ENCODE peak calls at places on chromosomes 2 and 18, in ten cellular contexts. One of them, this sample, is unnamed.

GRCh38 chr2:234954551-234954992 is 2.8 kb downstream of the SH3BP4 start:
- DNase-seq in Calu3: no peak
- DNase-seq in tibial artery: no peak
- DNase-seq in heart right ventricle: peak; percentile 43
- DNase-seq in neural crest cell: no peak
- DNase-seq in body of pancreas: peak; percentile 56
- DNase-seq in HCT116: no peak
- DNase-seq in GM10248: no peak
- DNase-seq in left lung: no peak
- DNase-seq in dorsolateral prefrontal cortex: no peak
- DNase-seq in this sample: no peak

GRCh38 chr2:112588611-112589045 is 4.2 kb downstream of the CHCHD5 start:
- DNase-seq in HCT116: no peak
- DNase-seq in heart right ventricle: no peak
- DNase-seq in dorsolateral prefrontal cortex: no peak
- DNase-seq in GM10248: no peak
- DNase-seq in neural crest cell: no peak
- DNase-seq in Calu3: no peak
- DNase-seq in tibial artery: no peak
- DNase-seq in body of pancreas: peak; percentile 96
- DNase-seq in left lung: no peak
- DNase-seq in this sample: no peak

GRCh38 chr2:30776831-30777652 is 30.2 kb downstream of the CAPN13 start:
- DNase-seq in neural crest cell: no peak
- DNase-seq in left lung: no peak
- DNase-seq in dorsolateral prefrontal cortex: no peak
- DNase-seq in GM10248: no peak
- DNase-seq in heart right ventricle: no peak
- DNase-seq in tibial artery: no peak
- DNase-seq in body of pancreas: peak; percentile 23
- DNase-seq in Calu3: no peak
- DNase-seq in HCT116: no peak
- DNase-seq in this sample: no peak

GRCh38 chr2:155825876-155826275 is 506.6 kb downstream of the NR4A2 start:
- DNase-seq in neural crest cell: no peak
- DNase-seq in heart right ventricle: no peak
- DNase-seq in dorsolateral prefrontal cortex: no peak
- DNase-seq in body of pancreas: peak; percentile 13
- DNase-seq in HCT116: no peak
- DNase-seq in Calu3: no peak
- DNase-seq in tibial artery: no peak
- DNase-seq in GM10248: no peak
- DNase-seq in left lung: no peak
- DNase-seq in this sample: no peak

GRCh38 chr2:214628091-214628490 is 181.4 kb downstream of the BARD1 start:
- DNase-seq in heart right ventricle: no peak
- DNase-seq in body of pancreas: no peak
- DNase-seq in GM10248: no peak
- DNase-seq in left lung: no peak
- DNase-seq in neural crest cell: no peak
- DNase-seq in dorsolateral prefrontal cortex: no peak
- DNase-seq in tibial artery: no peak
- DNase-seq in Calu3: no peak
- DNase-seq in HCT116: no peak
- DNase-seq in this sample: no peak

GRCh38 chr18:40417501-40417900 is 1537.5 kb upstream of the PIK3C3 start:
- DNase-seq in Calu3: no peak
- DNase-seq in heart right ventricle: no peak
- DNase-seq in left lung: no peak
- DNase-seq in neural crest cell: no peak
- DNase-seq in body of pancreas: no peak
- DNase-seq in HCT116: no peak
- DNase-seq in dorsolateral prefrontal cortex: no peak
- DNase-seq in tibial artery: no peak
- DNase-seq in GM10248: no peak
- DNase-seq in this sample: no peak

GRCh38 chr2:117500721-117501120 is 313.8 kb upstream of the DDX18 start:
- DNase-seq in body of pancreas: no peak
- DNase-seq in tibial artery: no peak
- DNase-seq in GM10248: no peak
- DNase-seq in dorsolateral prefrontal cortex: no peak
- DNase-seq in HCT116: no peak
- DNase-seq in neural crest cell: no peak
- DNase-seq in heart right ventricle: no peak
- DNase-seq in left lung: no peak
- DNase-seq in Calu3: no peak
- DNase-seq in this sample: no peak

GRCh38 chr2:40431600-40431955 is 20.3 kb downstream of the SLC8A1 start:
- DNase-seq in GM10248: no peak
- DNase-seq in dorsolateral prefrontal cortex: peak; percentile 27
- DNase-seq in HCT116: no peak
- DNase-seq in Calu3: no peak
- DNase-seq in tibial artery: peak; percentile 36
- DNase-seq in left lung: no peak
- DNase-seq in heart right ventricle: no peak
- DNase-seq in neural crest cell: no peak
- DNase-seq in body of pancreas: peak; percentile 12
- DNase-seq in this sample: no peak

GRCh38 chr2:40317756-40318155 is 134.1 kb downstream of the SLC8A1 start:
- DNase-seq in body of pancreas: no peak
- DNase-seq in tibial artery: no peak
- DNase-seq in Calu3: no peak
- DNase-seq in heart right ventricle: no peak
- DNase-seq in left lung: no peak
- DNase-seq in dorsolateral prefrontal cortex: no peak
- DNase-seq in neural crest cell: no peak
- DNase-seq in HCT116: no peak
- DNase-seq in GM10248: no peak
- DNase-seq in this sample: no peak

GRCh38 chr18:40980171-40980570 is 974.9 kb upstream of the PIK3C3 start:
- DNase-seq in neural crest cell: no peak
- DNase-seq in GM10248: no peak
- DNase-seq in heart right ventricle: no peak
- DNase-seq in body of pancreas: no peak
- DNase-seq in HCT116: no peak
- DNase-seq in left lung: no peak
- DNase-seq in tibial artery: no peak
- DNase-seq in dorsolateral prefrontal cortex: no peak
- DNase-seq in Calu3: no peak
- DNase-seq in this sample: no peak

GRCh38 chr2:120539937-120540718 is 194.2 kb downstream of the INHBB start:
- DNase-seq in Calu3: peak; percentile 50
- DNase-seq in body of pancreas: peak; percentile 76
- DNase-seq in left lung: no peak
- DNase-seq in dorsolateral prefrontal cortex: no peak
- DNase-seq in HCT116: no peak
- DNase-seq in tibial artery: peak; percentile 89
- DNase-seq in GM10248: no peak
- DNase-seq in neural crest cell: no peak
- DNase-seq in heart right ventricle: peak; percentile 74
- DNase-seq in this sample: no peak

GRCh38 chr18:60585670-60586069 is 213.1 kb upstream of the MC4R start:
- DNase-seq in neural crest cell: no peak
- DNase-seq in dorsolateral prefrontal cortex: no peak
- DNase-seq in HCT116: no peak
- DNase-seq in Calu3: no peak
- DNase-seq in left lung: no peak
- DNase-seq in heart right ventricle: no peak
- DNase-seq in body of pancreas: no peak
- DNase-seq in GM10248: no peak
- DNase-seq in tibial artery: no peak
- DNase-seq in this sample: no peak

GRCh38 chr18:568731-569130 is 11.4 kb upstream of the CETN1 start:
- DNase-seq in Calu3: no peak
- DNase-seq in dorsolateral prefrontal cortex: no peak
- DNase-seq in heart right ventricle: no peak
- DNase-seq in GM10248: no peak
- DNase-seq in left lung: no peak
- DNase-seq in body of pancreas: no peak
- DNase-seq in tibial artery: no peak
- DNase-seq in HCT116: no peak
- DNase-seq in neural crest cell: no peak
- DNase-seq in this sample: no peak

GRCh38 chr18:61333271-61333745 is at the start of gene CDH20:
- DNase-seq in GM10248: no peak
- DNase-seq in neural crest cell: peak; percentile 33
- DNase-seq in Calu3: no peak
- DNase-seq in tibial artery: no peak
- DNase-seq in left lung: peak; percentile 73
- DNase-seq in body of pancreas: no peak
- DNase-seq in heart right ventricle: no peak
- DNase-seq in dorsolateral prefrontal cortex: peak; percentile 33
- DNase-seq in HCT116: no peak
- DNase-seq in this sample: peak; percentile 26

GRCh38 chr2:120246546-120247300 is 5.9 kb upstream of the RALB start:
- DNase-seq in body of pancreas: no peak
- DNase-seq in left lung: no peak
- DNase-seq in neural crest cell: no peak
- DNase-seq in HCT116: no peak
- DNase-seq in dorsolateral prefrontal cortex: no peak
- DNase-seq in heart right ventricle: no peak
- DNase-seq in tibial artery: no peak
- DNase-seq in Calu3: no peak
- DNase-seq in GM10248: no peak
- DNase-seq in this sample: no peak

GRCh38 chr2:27133195-27133875 is 1.1 kb downstream of the PREB start:
- DNase-seq in body of pancreas: peak; percentile 42
- DNase-seq in neural crest cell: no peak
- DNase-seq in left lung: no peak
- DNase-seq in dorsolateral prefrontal cortex: peak; percentile 20
- DNase-seq in GM10248: no peak
- DNase-seq in heart right ventricle: no peak
- DNase-seq in tibial artery: no peak
- DNase-seq in HCT116: no peak
- DNase-seq in Calu3: no peak
- DNase-seq in this sample: no peak

GRCh38 chr2:138516030-138516704 is 14.6 kb downstream of the SPOPL start:
- DNase-seq in HCT116: no peak
- DNase-seq in dorsolateral prefrontal cortex: no peak
- DNase-seq in body of pancreas: no peak
- DNase-seq in tibial artery: no peak
- DNase-seq in GM10248: no peak
- DNase-seq in neural crest cell: no peak
- DNase-seq in left lung: no peak
- DNase-seq in Calu3: no peak
- DNase-seq in heart right ventricle: no peak
- DNase-seq in this sample: no peak

GRCh38 chr2:201070966-201071304 is 536 bp downstream of the HYCC2 start:
- DNase-seq in dorsolateral prefrontal cortex: no peak
- DNase-seq in left lung: no peak
- DNase-seq in GM10248: no peak
- DNase-seq in body of pancreas: no peak
- DNase-seq in Calu3: peak; percentile 3
- DNase-seq in tibial artery: no peak
- DNase-seq in HCT116: no peak
- DNase-seq in heart right ventricle: no peak
- DNase-seq in neural crest cell: no peak
- DNase-seq in this sample: no peak

GRCh38 chr2:226979004-226979403 is 143.2 kb downstream of the RHBDD1 start:
- DNase-seq in left lung: no peak
- DNase-seq in HCT116: no peak
- DNase-seq in Calu3: no peak
- DNase-seq in dorsolateral prefrontal cortex: no peak
- DNase-seq in GM10248: no peak
- DNase-seq in body of pancreas: no peak
- DNase-seq in heart right ventricle: no peak
- DNase-seq in tibial artery: no peak
- DNase-seq in neural crest cell: no peak
- DNase-seq in this sample: no peak
- TF ChIP-seq CTCF in left lung: no peak
- TF ChIP-seq CTCF in HCT116: no peak
- TF ChIP-seq CTCF in Calu3: no peak
- TF ChIP-seq CTCF in dorsolateral prefrontal cortex: peak; percentile 33
- TF ChIP-seq CTCF in GM10248: no peak
- TF ChIP-seq CTCF in body of pancreas: no peak
- TF ChIP-seq CTCF in heart right ventricle: no peak
- TF ChIP-seq CTCF in tibial artery: no peak
- TF ChIP-seq CTCF in neural crest cell: no peak
- TF ChIP-seq CTCF in this sample: no peak

GRCh38 chr18:53698907-53699306 is 525.6 kb downstream of the MBD2 start:
- DNase-seq in neural crest cell: peak; percentile 29
- DNase-seq in HCT116: no peak
- DNase-seq in body of pancreas: peak; percentile 5
- DNase-seq in Calu3: peak; percentile 30
- DNase-seq in tibial artery: no peak
- DNase-seq in GM10248: peak; percentile 22
- DNase-seq in left lung: no peak
- DNase-seq in dorsolateral prefrontal cortex: peak; percentile 33
- DNase-seq in heart right ventricle: peak; percentile 18
- DNase-seq in this sample: peak; percentile 56
- TF ChIP-seq CTCF in neural crest cell: peak; percentile 76
- TF ChIP-seq CTCF in HCT116: peak; percentile 10
- TF ChIP-seq CTCF in body of pancreas: no peak
- TF ChIP-seq CTCF in Calu3: peak; percentile 28
- TF ChIP-seq CTCF in tibial artery: peak; percentile 6
- TF ChIP-seq CTCF in GM10248: peak; percentile 39
- TF ChIP-seq CTCF in left lung: peak; percentile 20
- TF ChIP-seq CTCF in dorsolateral prefrontal cortex: peak; percentile 36
- TF ChIP-seq CTCF in heart right ventricle: peak; percentile 55
- TF ChIP-seq CTCF in this sample: no peak

GRCh38 chr2:231795525-231796327 is 9.5 kb downstream of the COPS7B start:
- DNase-seq in body of pancreas: peak; percentile 83
- DNase-seq in heart right ventricle: no peak
- DNase-seq in HCT116: peak; percentile 81
- DNase-seq in tibial artery: no peak
- DNase-seq in Calu3: peak; percentile 81
- DNase-seq in neural crest cell: no peak
- DNase-seq in GM10248: no peak
- DNase-seq in dorsolateral prefrontal cortex: no peak
- DNase-seq in left lung: no peak
- DNase-seq in this sample: no peak
- TF ChIP-seq CTCF in body of pancreas: no peak
- TF ChIP-seq CTCF in heart right ventricle: no peak
- TF ChIP-seq CTCF in HCT116: peak; percentile 48
- TF ChIP-seq CTCF in tibial artery: no peak
- TF ChIP-seq CTCF in Calu3: peak; percentile 59
- TF ChIP-seq CTCF in neural crest cell: peak; percentile 43
- TF ChIP-seq CTCF in GM10248: no peak
- TF ChIP-seq CTCF in dorsolateral prefrontal cortex: no peak
- TF ChIP-seq CTCF in left lung: no peak
- TF ChIP-seq CTCF in this sample: peak; percentile 35

DNA sequence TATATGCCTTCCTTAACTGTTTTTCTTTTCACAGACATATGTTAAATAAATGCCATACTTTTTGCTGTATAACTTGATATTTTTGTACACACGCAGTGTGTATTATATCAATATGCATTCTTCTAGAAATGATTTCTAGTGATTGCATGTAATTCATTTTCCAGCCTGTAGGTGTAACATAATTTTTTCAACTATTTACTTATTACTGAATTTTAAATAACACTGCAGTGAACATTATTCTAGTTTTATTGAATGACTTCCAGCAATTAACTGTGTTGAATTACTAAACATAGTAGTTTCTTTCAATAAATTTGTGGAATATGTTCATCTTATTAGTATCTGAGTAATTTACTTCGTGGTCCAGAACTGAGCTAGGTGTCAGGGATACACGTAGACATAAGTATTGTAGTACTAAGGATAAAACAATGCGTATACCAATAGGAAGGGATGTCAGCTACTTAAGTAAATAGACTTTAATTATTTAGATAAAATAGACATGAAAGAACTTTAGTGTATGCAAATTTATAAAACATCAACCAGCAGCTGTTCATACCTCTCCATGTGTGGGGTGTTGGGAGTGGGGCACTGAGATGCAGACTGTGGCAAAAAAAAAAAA is 28.0 kb downstream of the TANC1 start:
- DNase-seq in heart right ventricle: no peak
- DNase-seq in left lung: no peak
- DNase-seq in neural crest cell: no peak
- DNase-seq in body of pancreas: no peak
- DNase-seq in tibial artery: no peak
- DNase-seq in Calu3: no peak
- DNase-seq in GM10248: no peak
- DNase-seq in HCT116: no peak
- DNase-seq in dorsolateral prefrontal cortex: no peak
- DNase-seq in this sample: no peak
- TF ChIP-seq CTCF in heart right ventricle: peak; percentile 23
- TF ChIP-seq CTCF in left lung: no peak
- TF ChIP-seq CTCF in neural crest cell: peak; percentile 65
- TF ChIP-seq CTCF in body of pancreas: peak; percentile 47
- TF ChIP-seq CTCF in tibial artery: no peak
- TF ChIP-seq CTCF in Calu3: no peak
- TF ChIP-seq CTCF in GM10248: no peak
- TF ChIP-seq CTCF in HCT116: no peak
- TF ChIP-seq CTCF in dorsolateral prefrontal cortex: peak; percentile 19
- TF ChIP-seq CTCF in this sample: peak; percentile 83